ENCODE peak calls at places on chromosomes 4 and X, in nine cellular contexts. L, U, A, X, R, D, T, N and F are unnamed samples.

GRCh38 chr4:48340276-48340904 is 939 bp upstream of the SLAIN2 start:
- DNase-seq in N (no peak), D (no peak), L (no peak), T (no peak), X (no peak), R (peak; percentile 39), A (no peak), U (no peak), F (no peak)

GRCh38 chr4:126191536-126191935 is 876.8 kb downstream of the FAT4 start:
- DNase-seq in T (no peak), A (no peak), X (no peak), D (no peak), U (no peak), R (no peak), L (no peak), N (no peak), F (no peak)

GRCh38 chr4:185203380-185204237 is at the start of gene CFAP97:
- DNase-seq in U (peak; percentile 79), X (peak; percentile 87), A (peak; percentile 78), T (peak; percentile 94), N (peak; percentile 91), R (peak; percentile 90), D (peak; percentile 95), L (peak; percentile 92), F (peak; percentile 98)

GRCh38 chr4:61406677-61407076 is 206.6 kb downstream of the ADGRL3 start:
- DNase-seq in A (no peak), X (no peak), T (no peak), R (no peak), L (no peak), N (no peak), D (no peak), U (no peak), F (no peak)

GRCh38 chr4:82362565-82362964 is 11.2 kb downstream of the HNRNPD start:
- DNase-seq in X (no peak), U (no peak), R (no peak), A (no peak), L (no peak), T (no peak), N (no peak), D (no peak), F (no peak)

GRCh38 chr4:37995981-37996770 is 36.0 kb downstream of the PTTG2 start:
- DNase-seq in N (no peak), X (no peak), D (no peak), U (no peak), R (no peak), L (no peak), A (no peak), T (peak; percentile 56), F (peak; percentile 64)

GRCh38 chrX:39174761-39175417 is 373.6 kb downstream of the MID1IP1 start:
- DNase-seq in A (no peak), N (no peak), X (peak; percentile 30), R (peak; percentile 38), T (no peak), U (no peak), D (no peak), L (no peak), F (peak; percentile 50)

GRCh38 chr4:56469489-56470210 is 2.2 kb downstream of the SRP72 start:
- DNase-seq in D (no peak), L (no peak), T (no peak), X (no peak), N (no peak), U (no peak), A (no peak), R (no peak), F (no peak)

GRCh38 chrX:149365061-149365460 is 140.0 kb downstream of the IDS start:
- DNase-seq in L (no peak), A (no peak), R (no peak), T (no peak), U (no peak), X (no peak), N (no peak), D (no peak), F (no peak)

GRCh38 chr4:86924805-86925204 is 10.0 kb upstream of the AFF1 start:
- DNase-seq in A (no peak), T (no peak), N (no peak), L (peak; percentile 64), D (no peak), X (no peak), U (no peak), R (no peak), F (no peak)

GRCh38 chrX:131977619-131978018 is 45.5 kb upstream of the STK26 start:
- DNase-seq in L (no peak), A (peak; percentile 31), U (no peak), T (no peak), R (no peak), N (no peak), D (no peak), X (no peak), F (no peak)

GRCh38 chrX:29491659-29492058 is 723.7 kb upstream of the MAGEB2 start:
- DNase-seq in L (no peak), R (no peak), N (no peak), T (no peak), X (no peak), U (no peak), A (no peak), D (no peak), F (no peak)

GRCh38 chr4:110640608-110641007 is 17.7 kb upstream of the PITX2 start:
- DNase-seq in X (no peak), T (no peak), A (no peak), D (no peak), U (no peak), N (no peak), R (no peak), L (no peak), F (no peak)

GRCh38 chr4:26622913-26623312 is 39.0 kb downstream of the TBC1D19 start:
- DNase-seq in L (no peak), T (no peak), N (no peak), A (no peak), R (no peak), X (no peak), D (no peak), U (no peak), F (no peak)

GRCh38 chr4:26621366-26621765 is 37.5 kb downstream of the TBC1D19 start:
- DNase-seq in D (no peak), U (no peak), A (no peak), X (no peak), T (no peak), R (no peak), L (no peak), N (no peak), F (no peak)

GRCh38 chr4:26624042-26624441 is 40.2 kb downstream of the TBC1D19 start:
- DNase-seq in L (no peak), A (no peak), R (no peak), T (no peak), N (no peak), U (no peak), X (no peak), D (no peak), F (no peak)

GRCh38 chr4:26619784-26620183 is 35.9 kb downstream of the TBC1D19 start:
- DNase-seq in L (peak; percentile 53), N (no peak), X (no peak), U (no peak), A (no peak), D (no peak), R (no peak), T (no peak), F (no peak)
- H3K4me3 ChIP-seq in L (no peak overlapping the region), N (no peak overlapping the region), X (no peak overlapping the region), U (no peak overlapping the region), A (no peak overlapping the region), D (no peak overlapping the region), R (no peak overlapping the region), T (no peak overlapping the region), F (no peak overlapping the region)

GRCh38 chrX:153813161-153813560 is 17.2 kb downstream of the PDZD4 start:
- DNase-seq in N (no peak), R (no peak), A (no peak), L (no peak), D (no peak), X (no peak), T (no peak), U (no peak), F (no peak)
- H3K27ac ChIP-seq in N (no peak overlapping the region), R (no peak overlapping the region), A (no peak overlapping the region), L (no peak overlapping the region), D (no peak overlapping the region), X (no peak overlapping the region), T (no peak overlapping the region), U (no peak overlapping the region), F (no peak overlapping the region)

GRCh38 chrX:70281951-70282350 is at the start of gene RAB41:
- DNase-seq in R (no peak), L (no peak), U (no peak), X (no peak), A (no peak), T (no peak), N (no peak), D (no peak), F (no peak)

GRCh38 chrX:70279081-70279480 is 2.9 kb upstream of the RAB41 start:
- DNase-seq in U (no peak), D (no peak), A (no peak), T (no peak), N (no peak), R (no peak), L (no peak), X (no peak), F (no peak)

DNA sequence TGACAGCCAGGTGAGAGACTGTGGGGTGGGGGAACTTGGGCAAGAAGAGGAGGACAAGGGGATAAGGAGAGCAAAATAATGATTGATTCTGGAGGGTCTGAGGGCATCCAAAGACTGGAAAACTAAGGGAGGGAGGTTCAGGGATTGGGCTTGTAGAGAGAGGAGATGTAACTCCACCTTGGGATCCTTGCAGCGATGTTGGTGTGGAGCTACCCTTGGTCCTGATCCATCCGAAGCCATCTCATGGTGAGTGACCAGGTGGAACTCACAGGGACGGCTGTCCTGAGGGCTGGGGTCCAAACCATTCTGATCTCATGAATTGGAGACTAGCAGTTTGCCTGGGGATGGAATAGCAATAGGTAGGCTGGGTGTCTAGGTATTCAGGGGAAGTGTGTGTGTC is 1.4 kb upstream of the RAB41 start:
- DNase-seq in L (no peak), T (no peak), D (no peak), N (no peak), R (no peak), X (no peak), U (no peak), A (no peak), F (no peak)
- H3K9me3 ChIP-seq in L (no peaks in the 10 kb centered on the region), T (no peaks in the 10 kb centered on the region), D (no peaks in the 10 kb centered on the region), N (no peaks in the 10 kb centered on the region), R (no peaks in the 10 kb centered on the region), X (no peaks in the 10 kb centered on the region), U (no peaks in the 10 kb centered on the region), A (no peaks in the 10 kb centered on the region), F (no peaks in the 10 kb centered on the region)

GRCh38 chr4:42148453-42148852 is 4.0 kb downstream of the BEND4 start:
- DNase-seq in X (no peak), T (no peak), N (no peak), U (no peak), L (no peak), A (no peak), R (no peak), D (no peak), F (no peak)

GRCh38 chr4:42151568-42152506 is 618 bp downstream of the BEND4 start:
- DNase-seq in L (no peak), N (no peak), T (peak; percentile 49), D (no peak), R (no peak), X (no peak), U (no peak), A (no peak), F (peak; percentile 15)

GRCh38 chr4:42152507-42153504 is at the start of gene BEND4:
- DNase-seq in A (no peak), X (no peak), N (no peak), T (no peak), D (no peak), U (no peak), L (no peak), R (no peak), F (no peak)

GRCh38 chr4:42150653-42151567 is 1.5 kb downstream of the BEND4 start:
- DNase-seq in R (no peak), N (no peak), A (no peak), L (no peak), U (no peak), X (no peak), D (no peak), T (no peak), F (peak; percentile 11)

GRCh38 chr4:42149004-42149403 is 3.5 kb downstream of the BEND4 start:
- DNase-seq in R (no peak), U (no peak), T (no peak), D (no peak), X (no peak), L (no peak), A (no peak), N (no peak), F (no peak)
- H3K4me3 ChIP-seq in R (no peak overlapping the region), U (no peak overlapping the region), T (no peak overlapping the region), D (no peak overlapping the region), X (no peak overlapping the region), L (no peak overlapping the region), A (no peak overlapping the region), N (no peak overlapping the region), F (no peak overlapping the region)